ENCODE peak calls at places on chromosomes 5 and 9, in seven cellular contexts. S is left ventricle myocardium inferior, N is WERI-Rb-1, Y is GM12864, A is Daoy, I is COR-L47, K is NCI-H1417 treated with DMSO at 0.1 percent for 48 hours. U is an unnamed sample.

GRCh38 chr5:116078199-116078598 is 6.6 kb upstream of the COMMD10 start:
- DNase-seq in S (no peak), N (no peak), Y (no peak), A (no peak), I (no peak), K (no peak), U (no peak)

GRCh38 chr5:35198096-35198495 is 32.2 kb downstream of the PRLR start:
- DNase-seq in S (peak), N (no peak), Y (no peak), A (peak), I (peak), K (no peak), U (peak)

GRCh38 chr9:98097836-98098235 is 21.2 kb downstream of the TRIM14 start:
- DNase-seq in S (no peak), N (no peak), Y (no peak), A (no peak), I (no peak), K (no peak), U (no peak)

GRCh38 chr5:167786871-167787568 is 504.4 kb upstream of the WWC1 start:
- DNase-seq in S (no peak), N (no peak), Y (no peak), A (no peak), I (no peak), K (no peak), U (peak)

GRCh38 chr9:134454386-134454978 is 128.2 kb downstream of the RXRA start:
- DNase-seq in S (no peak), N (no peak), Y (no peak), A (peak), I (no peak), K (no peak), U (no peak)

GRCh38 chr9:87212563-87213154 is 265.4 kb upstream of the GAS1 start:
- DNase-seq in S (no peak), N (no peak), Y (no peak), A (peak), I (no peak), K (no peak), U (no peak)

GRCh38 chr5:9337908-9338307 is 208.0 kb downstream of the SEMA5A start:
- DNase-seq in S (no peak), N (no peak), Y (no peak), A (peak), I (no peak), K (no peak), U (peak)

GRCh38 chr5:9329125-9329524 is 216.8 kb downstream of the SEMA5A start:
- DNase-seq in S (no peak), N (no peak), Y (no peak), A (no peak), I (no peak), K (no peak), U (no peak)

GRCh38 chr9:129412814-129413536 is 207.9 kb downstream of the C9orf50 start:
- DNase-seq in S (peak), N (peak), Y (no peak), A (peak), I (peak), K (peak), U (peak)

GRCh38 chr9:128558431-128559310 is 6.3 kb downstream of the SPTAN1 start:
- DNase-seq in S (peak), N (no peak), Y (peak), A (peak), I (no peak), K (no peak), U (peak)

GRCh38 chr9:95181845-95182244 is 135.7 kb downstream of the FANCC start:
- DNase-seq in S (no peak), N (no peak), Y (no peak), A (no peak), I (no peak), K (no peak), U (no peak)

GRCh38 chr5:143066556-143067281 is 296.5 kb downstream of the ARHGAP26 start:
- DNase-seq in S (peak), N (no peak), Y (peak), A (no peak), I (no peak), K (no peak), U (no peak)

GRCh38 chr9:109745335-109746283 is 34.4 kb upstream of the PALM2AKAP2 start:
- DNase-seq in S (peak), N (no peak), Y (no peak), A (peak), I (no peak), K (no peak), U (peak)

GRCh38 chr5:17154211-17154996 is 63.0 kb upstream of the BASP1 start:
- DNase-seq in S (no peak), N (no peak), Y (no peak), A (peak), I (no peak), K (no peak), U (peak)

GRCh38 chr5:163504091-163504931 is 1.1 kb upstream of the MAT2B start:
- DNase-seq in S (peak), N (peak), Y (no peak), A (peak), I (no peak), K (no peak), U (peak)

GRCh38 chr9:127027694-127028093 is 94.7 kb downstream of the ANGPTL2 start:
- DNase-seq in S (no peak), N (no peak), Y (no peak), A (no peak), I (no peak), K (no peak), U (no peak)

GRCh38 chr9:105832311-105832710 is 138.0 kb downstream of the TMEM38B start:
- DNase-seq in S (no peak), N (no peak), Y (no peak), A (no peak), I (no peak), K (no peak), U (no peak)

GRCh38 chr5:135230326-135230925 is 168.6 kb downstream of the MACROH2A1 start:
- DNase-seq in S (peak), N (no peak), Y (no peak), A (peak), I (no peak), K (no peak), U (peak)

GRCh38 chr5:140175367-140176027 is 509 bp downstream of the CYSTM1 start:
- DNase-seq in S (peak), N (peak), Y (no peak), A (peak), I (peak), K (no peak), U (peak)

GRCh38 chr5:98454904-98455303 is 318.6 kb upstream of the RGMB start:
- DNase-seq in S (no peak), N (no peak), Y (no peak), A (peak), I (no peak), K (no peak), U (peak)

GRCh38 chr5:149370878-149371277 is 8.2 kb downstream of the IL17B start:
- DNase-seq in S (no peak), N (no peak), Y (no peak), A (no peak), I (no peak), K (no peak), U (no peak)

GRCh38 chr9:89742660-89743059 is 137.8 kb downstream of the GADD45G start:
- DNase-seq in S (no peak), N (no peak), Y (no peak), A (no peak), I (no peak), K (no peak), U (no peak)

GRCh38 chr5:136028782-136029742 is at the start of gene TGFBI:
- DNase-seq in S (peak), N (peak), Y (no peak), A (peak), I (no peak), K (no peak), U (peak)

GRCh38 chr5:145345883-145346282 is 489.3 kb downstream of the PRELID2 start:
- DNase-seq in S (no peak), N (no peak), Y (no peak), A (no peak), I (no peak), K (no peak), U (no peak)

GRCh38 chr5:137374110-137374853 is 124.8 kb downstream of the SPOCK1 start:
- DNase-seq in S (no peak), N (no peak), Y (no peak), A (no peak), I (peak), K (peak), U (no peak)

GRCh38 chr9:14433293-14433818 is 119.4 kb upstream of the NFIB start:
- DNase-seq in S (no peak), N (no peak), Y (no peak), A (no peak), I (peak), K (no peak), U (no peak)

GRCh38 chr5:93150311-93151012 is 430.6 kb downstream of the NR2F1-AS1 start:
- DNase-seq in S (no peak), N (no peak), Y (no peak), A (peak), I (no peak), K (no peak), U (no peak)

GRCh38 chr5:32201140-32201539 is 27.0 kb upstream of the GOLPH3 start:
- DNase-seq in S (no peak), N (no peak), Y (no peak), A (no peak), I (no peak), K (no peak), U (no peak)

GRCh38 chr5:158436271-158437065 is 577.5 kb upstream of the CLINT1 start:
- DNase-seq in S (no peak), N (no peak), Y (no peak), A (no peak), I (no peak), K (no peak), U (no peak)

GRCh38 chr5:58967597-58968281 is 384.9 kb downstream of the RAB3C start:
- DNase-seq in S (no peak), N (no peak), Y (no peak), A (no peak), I (no peak), K (no peak), U (no peak)

GRCh38 chr9:8156336-8156735 is 356.8 kb upstream of the DMAC1 start:
- DNase-seq in S (no peak), N (no peak), Y (no peak), A (no peak), I (no peak), K (no peak), U (no peak)

GRCh38 chr9:94245651-94246050 is 13.4 kb upstream of the ZNF169 start:
- DNase-seq in S (no peak), N (no peak), Y (no peak), A (no peak), I (no peak), K (no peak), U (no peak)

GRCh38 chr5:78626009-78626571 is 22.5 kb downstream of the LHFPL2 start:
- DNase-seq in S (no peak), N (no peak), Y (no peak), A (no peak), I (no peak), K (no peak), U (no peak)

GRCh38 chr5:54460181-54460919 is 4.9 kb downstream of the HSPB3 start:
- DNase-seq in S (no peak), N (no peak), Y (no peak), A (no peak), I (no peak), K (no peak), U (peak)

GRCh38 chr5:139765409-139766217 is 30.0 kb upstream of the PSD2 start:
- DNase-seq in S (peak), N (peak), Y (no peak), A (peak), I (peak), K (no peak), U (peak)

GRCh38 chr5:151086905-151087360 is 6.1 kb upstream of the TNIP1 start:
- DNase-seq in S (no peak), N (no peak), Y (no peak), A (peak), I (no peak), K (no peak), U (no peak)